ENCODE peak calls at places on chromosome 1, in seven cellular contexts. One of them, this sample, is unnamed.

GRCh38 chr1:21021311-21021710 is 155.4 kb downstream of the EIF4G3 start:
- DNase-seq in T-helper 2 cell: no peak
- DNase-seq in NCI-H187 treated with DMSO at 0.1 percent for 48 hours: no peak
- DNase-seq in MV-4-11: no peak
- DNase-seq in activated T-helper 9 cell treated with anti-CD3 and anti-CD28 coated beads, Interleukin-2, amount 50 U/mL, for 16 hours: no peak
- DNase-seq in 8988T: no peak
- DNase-seq in tibial artery: no peak
- DNase-seq in this sample: no peak

GRCh38 chr1:180166436-180166800 is 11.7 kb downstream of the QSOX1 start:
- DNase-seq in T-helper 2 cell: no peak
- DNase-seq in NCI-H187 treated with DMSO at 0.1 percent for 48 hours: no peak
- DNase-seq in MV-4-11: no peak
- DNase-seq in activated T-helper 9 cell treated with anti-CD3 and anti-CD28 coated beads, Interleukin-2, amount 50 U/mL, for 16 hours: no peak
- DNase-seq in 8988T: no peak
- DNase-seq in tibial artery: no peak
- DNase-seq in this sample: no peak

GRCh38 chr1:63068626-63069025 is 253.7 kb upstream of the FOXD3 start:
- DNase-seq in T-helper 2 cell: no peak
- DNase-seq in NCI-H187 treated with DMSO at 0.1 percent for 48 hours: no peak
- DNase-seq in MV-4-11: no peak
- DNase-seq in activated T-helper 9 cell treated with anti-CD3 and anti-CD28 coated beads, Interleukin-2, amount 50 U/mL, for 16 hours: no peak
- DNase-seq in 8988T: no peak
- DNase-seq in tibial artery: no peak
- DNase-seq in this sample: no peak

GRCh38 chr1:18283601-18284385 is 176.2 kb downstream of the IGSF21 start:
- DNase-seq in T-helper 2 cell: no peak
- DNase-seq in NCI-H187 treated with DMSO at 0.1 percent for 48 hours: no peak
- DNase-seq in MV-4-11: no peak
- DNase-seq in activated T-helper 9 cell treated with anti-CD3 and anti-CD28 coated beads, Interleukin-2, amount 50 U/mL, for 16 hours: no peak
- DNase-seq in 8988T: no peak
- DNase-seq in tibial artery: no peak
- DNase-seq in this sample: no peak

GRCh38 chr1:166164995-166165660 is 1.7 kb downstream of the FAM78B start:
- DNase-seq in T-helper 2 cell: peak; percentile 46
- DNase-seq in NCI-H187 treated with DMSO at 0.1 percent for 48 hours: no peak
- DNase-seq in MV-4-11: no peak
- DNase-seq in activated T-helper 9 cell treated with anti-CD3 and anti-CD28 coated beads, Interleukin-2, amount 50 U/mL, for 16 hours: no peak
- DNase-seq in 8988T: peak; percentile 43
- DNase-seq in tibial artery: peak; percentile 29
- DNase-seq in this sample: peak; percentile 83

GRCh38 chr1:152029144-152029936 is 7.5 kb downstream of the S100A11 start:
- DNase-seq in T-helper 2 cell: no peak
- DNase-seq in NCI-H187 treated with DMSO at 0.1 percent for 48 hours: no peak
- DNase-seq in MV-4-11: peak; percentile 85
- DNase-seq in activated T-helper 9 cell treated with anti-CD3 and anti-CD28 coated beads, Interleukin-2, amount 50 U/mL, for 16 hours: no peak
- DNase-seq in 8988T: no peak
- DNase-seq in tibial artery: no peak
- DNase-seq in this sample: no peak

GRCh38 chr1:32099426-32099825 is 8.4 kb upstream of the KPNA6 start:
- DNase-seq in T-helper 2 cell: no peak
- DNase-seq in NCI-H187 treated with DMSO at 0.1 percent for 48 hours: no peak
- DNase-seq in MV-4-11: peak; percentile 77
- DNase-seq in activated T-helper 9 cell treated with anti-CD3 and anti-CD28 coated beads, Interleukin-2, amount 50 U/mL, for 16 hours: no peak
- DNase-seq in 8988T: no peak
- DNase-seq in tibial artery: no peak
- DNase-seq in this sample: peak; percentile 31

GRCh38 chr1:59574085-59574484 is 240.7 kb upstream of the HOOK1 start:
- DNase-seq in T-helper 2 cell: no peak
- DNase-seq in NCI-H187 treated with DMSO at 0.1 percent for 48 hours: no peak
- DNase-seq in MV-4-11: no peak
- DNase-seq in activated T-helper 9 cell treated with anti-CD3 and anti-CD28 coated beads, Interleukin-2, amount 50 U/mL, for 16 hours: no peak
- DNase-seq in 8988T: no peak
- DNase-seq in tibial artery: no peak
- DNase-seq in this sample: no peak

GRCh38 chr1:64472805-64473204 is 2.9 kb downstream of the CACHD1 start:
- DNase-seq in T-helper 2 cell: no peak
- DNase-seq in NCI-H187 treated with DMSO at 0.1 percent for 48 hours: peak; percentile 32
- DNase-seq in MV-4-11: no peak
- DNase-seq in activated T-helper 9 cell treated with anti-CD3 and anti-CD28 coated beads, Interleukin-2, amount 50 U/mL, for 16 hours: no peak
- DNase-seq in 8988T: no peak
- DNase-seq in tibial artery: no peak
- DNase-seq in this sample: no peak

GRCh38 chr1:41863683-41864082 is 55.0 kb downstream of the HIVEP3 start:
- DNase-seq in T-helper 2 cell: no peak
- DNase-seq in NCI-H187 treated with DMSO at 0.1 percent for 48 hours: no peak
- DNase-seq in MV-4-11: no peak
- DNase-seq in activated T-helper 9 cell treated with anti-CD3 and anti-CD28 coated beads, Interleukin-2, amount 50 U/mL, for 16 hours: no peak
- DNase-seq in 8988T: no peak
- DNase-seq in tibial artery: no peak
- DNase-seq in this sample: no peak

GRCh38 chr1:111720274-111720976 is 18.8 kb downstream of the INKA2 start:
- DNase-seq in T-helper 2 cell: peak; percentile 22
- DNase-seq in NCI-H187 treated with DMSO at 0.1 percent for 48 hours: no peak
- DNase-seq in MV-4-11: no peak
- DNase-seq in activated T-helper 9 cell treated with anti-CD3 and anti-CD28 coated beads, Interleukin-2, amount 50 U/mL, for 16 hours: no peak
- DNase-seq in 8988T: no peak
- DNase-seq in tibial artery: no peak
- DNase-seq in this sample: no peak

GRCh38 chr1:229943148-229943714 is 123.8 kb upstream of the GALNT2 start:
- DNase-seq in T-helper 2 cell: no peak
- DNase-seq in NCI-H187 treated with DMSO at 0.1 percent for 48 hours: no peak
- DNase-seq in MV-4-11: no peak
- DNase-seq in activated T-helper 9 cell treated with anti-CD3 and anti-CD28 coated beads, Interleukin-2, amount 50 U/mL, for 16 hours: no peak
- DNase-seq in 8988T: no peak
- DNase-seq in tibial artery: no peak
- DNase-seq in this sample: no peak

GRCh38 chr1:60911980-60912692 is 170.2 kb upstream of the NFIA start:
- DNase-seq in T-helper 2 cell: no peak
- DNase-seq in NCI-H187 treated with DMSO at 0.1 percent for 48 hours: peak; percentile 42
- DNase-seq in MV-4-11: no peak
- DNase-seq in activated T-helper 9 cell treated with anti-CD3 and anti-CD28 coated beads, Interleukin-2, amount 50 U/mL, for 16 hours: no peak
- DNase-seq in 8988T: no peak
- DNase-seq in tibial artery: peak; percentile 54
- DNase-seq in this sample: no peak